ENCODE peak calls at places on chromosome 17, in four cellular contexts. O, R, U and W are unnamed samples.

GRCh38 chr17:74190807-74191206 is 12.7 kb upstream of the RPL38 start:
- DNase-seq in O (no peak), R (no peak), U (no peak), W (no peak)

GRCh38 chr17:885971-886571 is 93.5 kb downstream of the NXN start:
- DNase-seq in R (no peak), U (peak; percentile 63), O (peak; percentile 97), W (no peak)

GRCh38 chr17:41777579-41778188 is 8.8 kb downstream of the JUP start:
- DNase-seq in R (peak; percentile 93), U (no peak), O (peak; percentile 87), W (no peak)

GRCh38 chr17:77935121-77935571 is 23.4 kb upstream of the TNRC6C start:
- DNase-seq in U (no peak), R (no peak), O (peak; percentile 21), W (no peak)

GRCh38 chr17:62165378-62165722 is 100.3 kb upstream of the MED13 start:
- DNase-seq in R (no peak), U (no peak), O (no peak), W (no peak)

GRCh38 chr17:55348749-55349354 is 72.8 kb downstream of the MMD start:
- DNase-seq in O (peak; percentile 72), U (no peak), R (peak; percentile 40), W (peak; percentile 81)

GRCh38 chr17:48873212-48873611 is 19.4 kb upstream of the ATP5MC1 start:
- DNase-seq in O (no peak), R (no peak), U (no peak), W (no peak)

GRCh38 chr17:5516060-5516792 is 29.9 kb downstream of the MIS12 start:
- DNase-seq in O (no peak), U (no peak), R (peak; percentile 84), W (no peak)

GRCh38 chr17:47949951-47950350 is 7.7 kb downstream of the PRR15L start:
- DNase-seq in O (no peak), R (no peak), U (no peak), W (no peak)

GRCh38 chr17:28763804-28764266 is 20.0 kb downstream of the TRAF4 start:
- DNase-seq in R (peak; percentile 81), O (peak; percentile 88), U (peak; percentile 79), W (peak; percentile 82)

GRCh38 chr17:44968225-44969143 is at the start of gene C1QL1:
- DNase-seq in U (peak; percentile 78), O (peak; percentile 96), R (peak; percentile 96), W (peak; percentile 92)

GRCh38 chr17:16456770-16457316 is 35.1 kb downstream of the LRRC75A start:
- DNase-seq in R (no peak), O (no peak), U (no peak), W (peak; percentile 30)

GRCh38 chr17:65914784-65915342 is 277.1 kb downstream of the CEP112 start:
- DNase-seq in O (no peak), U (no peak), R (no peak), W (no peak)

GRCh38 chr17:192666-193425 is 11.4 kb upstream of the DOC2B start:
- DNase-seq in U (no peak), R (no peak), O (no peak), W (no peak)

GRCh38 chr17:58317421-58318064 is 11.1 kb downstream of the TSPOAP1 start:
- DNase-seq in U (no peak), R (peak; percentile 92), O (peak; percentile 58), W (peak; percentile 60)

GRCh38 chr17:83151442-83152220 is 72.2 kb downstream of the METRNL start:
- DNase-seq in U (peak; percentile 20), R (no peak), O (peak; percentile 63), W (no peak)

GRCh38 chr17:63480826-63481487 is 4.1 kb downstream of the ACE start:
- DNase-seq in U (no peak), O (no peak), R (no peak), W (no peak)

GRCh38 chr17:57512258-57512657 is 232.8 kb downstream of the CCDC182 start:
- DNase-seq in R (no peak), U (no peak), O (no peak), W (no peak)

GRCh38 chr17:31623990-31624389 is 232.5 kb downstream of the RAB11FIP4 start:
- DNase-seq in U (no peak), R (no peak), O (no peak), W (no peak)

GRCh38 chr17:81538651-81539570 is 10.7 kb downstream of the FSCN2 start:
- DNase-seq in R (no peak), O (no peak), U (no peak), W (no peak)

GRCh38 chr17:77320046-77320445 is 179.3 kb downstream of the SEC14L1 start:
- DNase-seq in R (no peak), U (peak; percentile 49), O (peak; percentile 84), W (no peak)

GRCh38 chr17:79940381-79941087 is 95.1 kb downstream of the TBC1D16 start:
- DNase-seq in R (no peak), U (no peak), O (peak; percentile 52), W (no peak)

GRCh38 chr17:46736100-46736499 is 82.4 kb downstream of the WNT3 start:
- DNase-seq in R (no peak), O (no peak), U (no peak), W (no peak)

GRCh38 chr17:49556183-49556943 is 19.3 kb upstream of the NXPH3 start:
- DNase-seq in U (no peak), R (peak; percentile 94), O (peak; percentile 88), W (peak; percentile 70)

GRCh38 chr17:40086150-40087044 is 14.0 kb downstream of the NR1D1 start:
- DNase-seq in O (no peak), R (peak; percentile 85), U (peak; percentile 16), W (peak; percentile 70)

GRCh38 chr17:48593126-48593829 is at the start of gene HOXB5:
- DNase-seq in R (no peak), O (no peak), U (no peak), W (peak; percentile 62)

GRCh38 chr17:49783051-49783715 is 5.3 kb upstream of the KAT7 start:
- DNase-seq in U (no peak), R (no peak), O (peak; percentile 89), W (no peak)

GRCh38 chr17:75404223-75404738 is 1.2 kb downstream of the GRB2 start:
- DNase-seq in R (peak; percentile 89), O (peak; percentile 83), U (peak; percentile 29), W (peak; percentile 86)

GRCh38 chr17:13079010-13079409 is 61.2 kb upstream of the ELAC2 start:
- DNase-seq in O (no peak), R (no peak), U (no peak), W (no peak)

GRCh38 chr17:29243792-29244191 is 2.9 kb upstream of the CRYBA1 start:
- DNase-seq in R (peak; percentile 78), O (no peak), U (no peak), W (peak; percentile 21)

GRCh38 chr17:3794890-3795757 is 5.9 kb downstream of the ITGAE start:
- DNase-seq in R (peak; percentile 60), O (peak; percentile 28), U (no peak), W (no peak)

GRCh38 chr17:59149051-59149450 is 5.9 kb downstream of the SKA2 start:
- DNase-seq in R (no peak), U (no peak), O (no peak), W (no peak)

GRCh38 chr17:47701603-47702002 is 7.6 kb downstream of the TBKBP1 start:
- DNase-seq in O (no peak), U (no peak), R (no peak), W (no peak)

GRCh38 chr17:72427761-72428109 is 306.9 kb downstream of the SOX9 start:
- DNase-seq in O (no peak), R (no peak), U (no peak), W (no peak)
- TF ChIP-seq POLR2A in O (no peak), R (no peak), U (no peak), W (no peak)

DNA sequence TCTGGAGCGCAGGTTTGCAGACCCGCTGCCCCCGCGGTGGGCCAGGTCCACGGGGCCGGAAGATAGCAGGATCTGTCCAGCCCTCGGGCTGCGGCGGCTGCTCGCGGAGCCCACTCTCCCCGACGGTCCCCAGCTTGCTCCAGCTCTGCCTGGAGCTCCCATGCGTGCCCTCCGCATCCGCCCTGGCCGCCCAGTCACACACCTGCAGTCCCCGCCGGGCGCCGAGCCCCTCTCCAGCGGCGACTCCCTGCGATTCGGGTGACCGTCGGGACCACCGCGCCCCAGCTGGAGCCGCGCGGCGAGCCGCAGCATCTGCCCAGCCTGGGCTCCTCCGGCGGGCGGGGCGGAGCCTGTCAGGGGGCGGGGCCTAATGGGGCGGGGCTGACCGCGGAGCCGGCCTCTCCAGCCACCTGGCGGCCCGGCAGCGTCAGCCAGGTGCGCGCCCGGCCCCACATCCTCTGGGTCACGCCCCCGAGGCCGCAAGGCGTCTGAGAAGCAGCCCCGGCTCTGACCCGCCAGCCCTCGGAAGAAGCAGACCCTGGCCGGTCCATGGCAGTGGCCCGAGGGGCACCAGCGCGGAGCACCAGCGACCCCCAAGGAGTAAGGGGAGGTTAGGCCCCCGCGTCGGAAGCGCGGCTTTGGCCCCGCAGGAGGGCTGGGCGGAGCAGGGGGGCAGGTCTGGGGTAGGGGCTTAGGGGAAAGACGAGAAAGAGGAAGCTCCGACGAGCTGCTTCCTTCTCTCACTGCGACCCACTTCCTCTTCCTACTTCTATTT is at the start of gene PIK3R5:
- DNase-seq in U (no peak), O (no peak), R (no peak), W (peak; percentile 23)
- TF ChIP-seq POLR2A in U (no peak), O (no peak), R (no peak), W (no peak)

GRCh38 chr17:35022536-35023063 is 40.9 kb downstream of the RFFL start:
- DNase-seq in R (peak; percentile 74), U (peak; percentile 62), O (peak; percentile 93), W (no peak)
- TF ChIP-seq POLR2A in R (no peak), U (no peak), O (no peak), W (no peak)

GRCh38 chr17:2029911-2030778 is at the start of gene DPH1:
- DNase-seq in O (peak; percentile 92), R (peak; percentile 99), U (peak; percentile 82), W (peak; percentile 93)
- TF ChIP-seq POLR2A in O (peak; percentile 33), R (peak; percentile 64), U (no peak), W (peak; percentile 58)